ENCODE peak calls at places on chromosomes 13 and 19, in eight cellular contexts. A is ascending aorta; Y is suprapubic skin; O is CD4-positive, alpha-beta T cell; S is stomach; L is WTC11; E is cardiac fibroblast; I is OCI-LY7. D is an unnamed sample.

GRCh38 chr19:46728693-46729339 is 11.9 kb upstream of the PRKD2 start:
- DNase-seq in Y (no peak), I (peak; percentile 78), O (peak; percentile 76), E (peak; percentile 69), L (peak; percentile 80), S (peak; percentile 82), A (no peak), D (peak; percentile 77)

GRCh38 chr19:7507884-7508283 is 8.0 kb upstream of the ZNF358 start:
- DNase-seq in A (peak; percentile 60), O (no peak), I (peak; percentile 42), E (peak; percentile 82), L (peak; percentile 96), S (peak; percentile 80), Y (no peak), D (no peak)

GRCh38 chr13:31029129-31029528 is 96.7 kb downstream of the TEX26 start:
- DNase-seq in O (no peak), Y (no peak), A (no peak), I (no peak), L (no peak), S (no peak), E (no peak), D (no peak)

GRCh38 chr13:98581971-98582702 is 5.2 kb upstream of the STK24 start:
- DNase-seq in A (no peak), S (no peak), I (no peak), Y (no peak), O (no peak), E (peak; percentile 51), L (no peak), D (no peak)

GRCh38 chr13:68927387-68928026 is 1180.1 kb upstream of the ATXN8OS start:
- DNase-seq in Y (no peak), S (no peak), O (no peak), E (no peak), I (no peak), A (no peak), L (peak; percentile 66), D (peak; percentile 60)

GRCh38 chr19:40921005-40921897 is 39.2 kb upstream of the CYP2A7 start:
- DNase-seq in L (no peak), O (no peak), I (no peak), Y (no peak), E (no peak), S (peak; percentile 65), A (no peak), D (peak; percentile 36)

GRCh38 chr13:41496420-41497234 is 39.3 kb downstream of the RGCC start:
- DNase-seq in A (no peak), L (no peak), E (no peak), Y (no peak), O (no peak), I (no peak), S (no peak), D (no peak)

GRCh38 chr13:26707122-26708006 is 53.2 kb downstream of the GPR12 start:
- DNase-seq in A (no peak), O (no peak), Y (no peak), S (no peak), L (peak; percentile 71), I (peak; percentile 65), E (peak; percentile 68), D (peak; percentile 73)

GRCh38 chr19:10884273-10884672 is 12.9 kb downstream of the CARM1 start:
- DNase-seq in O (no peak), A (no peak), L (no peak), S (no peak), I (no peak), E (peak; percentile 67), Y (no peak), D (no peak)

GRCh38 chr13:79589605-79590511 is 108.9 kb downstream of the NDFIP2 start:
- DNase-seq in I (no peak), Y (no peak), S (no peak), L (no peak), O (no peak), E (peak; percentile 32), A (no peak), D (peak; percentile 21)

GRCh38 chr19:23822735-23823134 is 64.0 kb upstream of the ZNF681 start:
- DNase-seq in A (no peak), E (no peak), L (no peak), O (no peak), S (peak; percentile 37), Y (no peak), I (no peak), D (no peak)

DNA sequence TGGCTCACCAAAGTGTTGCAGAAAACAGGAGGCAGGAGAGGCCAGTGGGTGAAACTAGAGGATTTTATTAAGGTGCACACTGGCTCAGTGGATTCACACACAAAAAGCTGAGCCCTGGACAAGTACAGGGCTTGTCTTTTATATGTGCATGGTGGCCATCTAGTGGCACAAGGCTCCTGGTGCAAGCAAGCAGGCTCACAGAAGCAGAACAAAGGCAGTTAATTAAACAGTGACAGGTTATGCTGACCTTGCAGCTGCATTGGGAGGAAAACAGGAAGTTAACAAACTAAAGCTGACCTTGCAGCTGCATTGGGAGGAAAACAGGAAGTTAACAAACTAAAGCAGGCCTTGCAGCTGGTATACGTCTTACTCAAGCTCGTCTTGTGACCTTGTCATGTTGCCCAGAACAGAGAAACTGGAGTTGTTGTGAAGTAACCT is 65.3 kb upstream of the ZNF681 start:
- DNase-seq in L (peak; percentile 50), Y (no peak), A (no peak), I (peak; percentile 96), O (no peak), S (no peak), E (no peak), D (peak; percentile 72)
- TF ChIP-seq CTCF in L (peak; percentile 46), Y (no peak), A (no peak), I (peak; percentile 84), O (no peak), S (no peak), E (peak; percentile 14), D (peak; percentile 46)

GRCh38 chr13:28199089-28199488 is 60.7 kb downstream of the PAN3 start:
- DNase-seq in I (no peak), O (no peak), A (no peak), S (no peak), L (no peak), Y (no peak), E (no peak), D (no peak)
- TF ChIP-seq CTCF in I (no peak), O (no peak), A (no peak), S (no peak), L (no peak), Y (no peak), E (peak; percentile 11), D (no peak)

DNA sequence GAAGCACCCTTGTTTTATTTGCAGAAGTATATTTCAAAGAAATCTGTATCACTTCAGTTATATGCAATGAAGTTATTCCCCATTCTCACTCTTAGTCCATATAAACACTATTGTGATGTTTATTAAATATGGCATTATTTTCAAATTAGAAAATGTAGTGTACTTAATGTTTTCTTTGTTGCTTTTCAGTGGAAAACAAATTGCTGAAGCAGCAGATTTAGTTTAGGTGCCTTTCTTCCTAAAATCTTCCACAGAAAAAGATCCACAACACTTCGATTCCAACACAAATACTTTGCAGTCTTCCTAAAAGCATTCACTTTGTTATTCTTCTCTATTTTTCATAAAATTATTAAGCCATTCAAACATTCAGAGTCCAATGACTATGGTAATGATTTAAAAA is 492.1 kb upstream of the GPC6 start:
- DNase-seq in S (no peak), A (no peak), E (no peak), Y (no peak), I (no peak), O (no peak), L (no peak), D (no peak)
- TF ChIP-seq CTCF in S (no peak), A (no peak), E (no peak), Y (no peak), I (no peak), O (no peak), L (no peak), D (no peak)

GRCh38 chr19:48899781-48900476 is at the start of gene NUCB1:
- DNase-seq in S (peak; percentile 99), E (peak; percentile 99), Y (peak; percentile 100), A (peak; percentile 98), I (peak; percentile 98), O (peak; percentile 99), L (peak; percentile 100), D (peak; percentile 99)
- TF ChIP-seq CTCF in S (no peak), E (peak; percentile 28), Y (no peak), A (peak; percentile 14), I (peak; percentile 47), O (no peak), L (no peak), D (no peak)

DNA sequence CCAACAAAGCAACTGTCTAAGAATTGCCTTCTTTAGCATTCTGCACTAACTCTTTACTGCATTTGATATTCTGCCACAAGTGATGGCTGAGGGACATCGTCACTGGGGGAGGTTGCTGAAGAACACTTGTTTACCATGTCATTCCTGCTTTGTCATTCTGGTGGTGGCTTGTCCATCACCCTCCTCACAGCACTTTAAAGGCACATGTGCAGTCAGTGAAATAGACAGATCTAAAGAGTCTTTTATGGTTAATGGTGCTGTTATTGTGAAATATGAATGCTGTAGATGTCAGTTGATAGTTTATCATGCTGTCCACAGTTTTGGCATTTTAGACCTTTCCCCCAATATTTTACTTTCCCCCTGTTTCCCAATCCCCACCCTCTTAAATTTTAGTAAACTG is 120.9 kb upstream of the TSC22D1 start:
- DNase-seq in A (no peak), I (no peak), E (no peak), O (no peak), S (no peak), L (no peak), Y (no peak), D (no peak)
- TF ChIP-seq CTCF in A (no peak), I (no peak), E (no peak), O (no peak), S (no peak), L (no peak), Y (no peak), D (no peak)

GRCh38 chr13:112061367-112062046 is 5.4 kb upstream of the SOX1 start:
- DNase-seq in I (no peak), E (no peak), S (no peak), L (peak; percentile 43), Y (no peak), O (no peak), A (no peak), D (no peak)

GRCh38 chr13:112063309-112063626 is 3.7 kb upstream of the SOX1 start:
- DNase-seq in O (no peak), I (no peak), E (no peak), A (no peak), Y (no peak), L (no peak), S (no peak), D (no peak)

GRCh38 chr13:112063807-112064206 is 3.1 kb upstream of the SOX1 start:
- DNase-seq in Y (no peak), A (no peak), S (no peak), O (no peak), I (no peak), L (no peak), E (no peak), D (no peak)

GRCh38 chr13:112062047-112062618 is 4.8 kb upstream of the SOX1 start:
- DNase-seq in A (no peak), L (no peak), S (no peak), O (no peak), E (no peak), I (no peak), Y (no peak), D (no peak)

GRCh38 chr13:112062619-112063308 is 4.2 kb upstream of the SOX1 start:
- DNase-seq in L (peak; percentile 68), Y (no peak), E (no peak), I (no peak), O (no peak), A (no peak), S (no peak), D (no peak)
- TF ChIP-seq CTCF in L (peak; percentile 47), Y (no peak), E (no peak), I (no peak), O (no peak), A (no peak), S (no peak), D (no peak)

GRCh38 chr19:43652546-43652874 is 12.9 kb upstream of the CADM4 start:
- DNase-seq in I (no peak), Y (no peak), L (no peak), E (no peak), A (no peak), O (no peak), S (no peak), D (no peak)
- TF ChIP-seq CTCF in I (peak; percentile 6), Y (no peak), L (no peak), E (no peak), A (no peak), O (no peak), S (no peak), D (no peak)

D was measured in testis.